ENCODE peak calls at places on chromosomes 7 and 10, in five cellular contexts. One of them, this sample, is unnamed.
A peak's percentile ranks its signal among the peaks of the same experiment; 100 is the strongest.

GRCh38 chr7:5484921-5485320 is 61.3 kb upstream of the TNRC18 start:
- DNase-seq in Peyer's patch: no peak
- DNase-seq in spleen: no peak
- DNase-seq in testis: no peak
- DNase-seq in suprapubic skin: no peak
- DNase-seq in this sample: no peak

GRCh38 chr10:124285587-124286527 is 132.9 kb downstream of the OAT start:
- DNase-seq in Peyer's patch: peak; percentile 24
- DNase-seq in spleen: peak; percentile 58
- DNase-seq in testis: no peak
- DNase-seq in suprapubic skin: peak; percentile 34
- DNase-seq in this sample: no peak

GRCh38 chr10:124665091-124665490 is 79.1 kb downstream of the FAM53B start:
- DNase-seq in Peyer's patch: no peak
- DNase-seq in spleen: no peak
- DNase-seq in testis: no peak
- DNase-seq in suprapubic skin: no peak
- DNase-seq in this sample: no peak

GRCh38 chr7:33959676-33960075 is 54.3 kb downstream of the BMPER start:
- DNase-seq in Peyer's patch: no peak
- DNase-seq in spleen: no peak
- DNase-seq in testis: no peak
- DNase-seq in suprapubic skin: no peak
- DNase-seq in this sample: no peak

GRCh38 chr7:138328215-138328614 is 131.8 kb upstream of the TRIM24 start:
- DNase-seq in Peyer's patch: no peak
- DNase-seq in spleen: no peak
- DNase-seq in testis: peak; percentile 19
- DNase-seq in suprapubic skin: no peak
- DNase-seq in this sample: no peak

GRCh38 chr7:135326636-135327280 is 93.1 kb downstream of the STRA8 start:
- DNase-seq in Peyer's patch: no peak
- DNase-seq in spleen: no peak
- DNase-seq in testis: no peak
- DNase-seq in suprapubic skin: peak; percentile 35
- DNase-seq in this sample: no peak

GRCh38 chr10:71812016-71812912 is 38.8 kb downstream of the PSAP start:
- DNase-seq in Peyer's patch: peak; percentile 90
- DNase-seq in spleen: peak; percentile 96
- DNase-seq in testis: peak; percentile 55
- DNase-seq in suprapubic skin: no peak
- DNase-seq in this sample: peak; percentile 22

GRCh38 chr7:28017372-28017771 is 163.2 kb downstream of the JAZF1 start:
- DNase-seq in Peyer's patch: no peak
- DNase-seq in spleen: no peak
- DNase-seq in testis: no peak
- DNase-seq in suprapubic skin: no peak
- DNase-seq in this sample: no peak

GRCh38 chr7:75534727-75535307 is 42.7 kb downstream of the SPDYE5 start:
- DNase-seq in Peyer's patch: no peak
- DNase-seq in spleen: no peak
- DNase-seq in testis: no peak
- DNase-seq in suprapubic skin: no peak
- DNase-seq in this sample: no peak

GRCh38 chr7:18087687-18088078 is 60.0 kb upstream of the PRPS1L1 start:
- DNase-seq in Peyer's patch: no peak
- DNase-seq in spleen: no peak
- DNase-seq in testis: no peak
- DNase-seq in suprapubic skin: no peak
- DNase-seq in this sample: no peak

GRCh38 chr10:6065406-6065805 is 3.2 kb upstream of the IL2RA start:
- DNase-seq in Peyer's patch: peak; percentile 26
- DNase-seq in spleen: no peak
- DNase-seq in testis: no peak
- DNase-seq in suprapubic skin: peak; percentile 45
- DNase-seq in this sample: no peak

GRCh38 chr7:79664884-79665676 is 211.6 kb upstream of the MAGI2 start:
- DNase-seq in Peyer's patch: no peak
- DNase-seq in spleen: no peak
- DNase-seq in testis: no peak
- DNase-seq in suprapubic skin: no peak
- DNase-seq in this sample: no peak

GRCh38 chr7:71787513-71787912 is 624.6 kb downstream of the CALN1 start:
- DNase-seq in Peyer's patch: no peak
- DNase-seq in spleen: no peak
- DNase-seq in testis: no peak
- DNase-seq in suprapubic skin: no peak
- DNase-seq in this sample: no peak

GRCh38 chr10:103849880-103850571 is 5.3 kb downstream of the SH3PXD2A start:
- DNase-seq in Peyer's patch: no peak
- DNase-seq in spleen: no peak
- DNase-seq in testis: no peak
- DNase-seq in suprapubic skin: peak; percentile 79
- DNase-seq in this sample: no peak

GRCh38 chr10:103852856-103853255 is 2.5 kb downstream of the SH3PXD2A start:
- DNase-seq in Peyer's patch: no peak
- DNase-seq in spleen: no peak
- DNase-seq in testis: no peak
- DNase-seq in suprapubic skin: no peak
- DNase-seq in this sample: no peak

GRCh38 chr10:103850572-103850895 is 4.8 kb downstream of the SH3PXD2A start:
- DNase-seq in Peyer's patch: no peak
- DNase-seq in spleen: no peak
- DNase-seq in testis: peak; percentile 44
- DNase-seq in suprapubic skin: peak; percentile 68
- DNase-seq in this sample: no peak

GRCh38 chr10:103852189-103852711 is 3.1 kb downstream of the SH3PXD2A start:
- DNase-seq in Peyer's patch: no peak
- DNase-seq in spleen: no peak
- DNase-seq in testis: peak; percentile 48
- DNase-seq in suprapubic skin: peak; percentile 82
- DNase-seq in this sample: no peak

DNA sequence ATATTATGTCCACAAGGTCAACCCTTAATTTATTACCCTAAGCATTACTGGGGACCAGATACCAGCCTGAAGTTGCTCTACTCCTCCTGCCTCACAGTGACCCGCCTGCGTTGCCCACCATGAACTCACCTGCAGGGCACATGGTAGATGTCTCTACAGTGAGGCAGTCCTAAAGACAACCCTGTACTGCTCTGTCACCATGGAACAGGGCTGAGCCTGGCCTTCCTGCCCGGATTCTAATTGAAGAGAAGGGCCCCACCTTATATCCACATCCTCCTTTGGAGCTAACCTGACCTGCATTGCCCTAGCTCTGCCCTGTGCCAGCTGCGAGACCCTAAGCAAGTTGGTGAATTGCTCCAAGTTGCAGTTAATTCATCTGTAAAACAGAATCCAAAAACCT is 4.1 kb downstream of the SH3PXD2A start:
- DNase-seq in Peyer's patch: no peak
- DNase-seq in spleen: no peak
- DNase-seq in testis: no peak
- DNase-seq in suprapubic skin: peak; percentile 60
- DNase-seq in this sample: no peak
- H3K27ac ChIP-seq in Peyer's patch: peak overlapping the region; percentile 76
- H3K27ac ChIP-seq in spleen: peak overlapping the region; percentile 43
- H3K27ac ChIP-seq in testis: no peak overlapping the region
- H3K27ac ChIP-seq in suprapubic skin: no peak overlapping the region
- H3K27ac ChIP-seq in this sample: no peak overlapping the region

DNA sequence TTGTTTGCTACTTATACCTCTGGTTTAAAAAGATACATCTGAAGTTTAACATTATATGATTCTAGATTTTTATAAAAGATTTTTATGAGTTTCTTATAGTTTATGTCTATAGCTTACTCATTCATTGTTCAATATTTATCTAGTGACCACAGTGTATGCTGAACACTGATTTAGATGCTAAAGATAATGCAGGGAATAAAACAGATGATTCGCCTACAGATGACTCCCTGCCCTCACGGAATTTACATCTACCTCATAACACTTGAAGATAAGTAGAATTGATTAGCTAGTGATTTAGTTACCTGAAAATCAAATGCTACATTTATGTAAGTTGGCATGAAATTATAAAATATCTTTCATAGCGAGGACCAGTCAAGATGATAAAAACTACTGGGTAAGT is 105.8 kb downstream of the HIPK2 start:
- DNase-seq in Peyer's patch: no peak
- DNase-seq in spleen: no peak
- DNase-seq in testis: no peak
- DNase-seq in suprapubic skin: no peak
- DNase-seq in this sample: no peak
- H3K27ac ChIP-seq in Peyer's patch: no peak overlapping the region
- H3K27ac ChIP-seq in spleen: no peak overlapping the region
- H3K27ac ChIP-seq in testis: no peak overlapping the region
- H3K27ac ChIP-seq in suprapubic skin: no peak overlapping the region
- H3K27ac ChIP-seq in this sample: no peak overlapping the region

GRCh38 chr10:127119901-127120300 is 76.5 kb downstream of the INSYN2A start:
- DNase-seq in Peyer's patch: no peak
- DNase-seq in spleen: no peak
- DNase-seq in testis: no peak
- DNase-seq in suprapubic skin: no peak
- DNase-seq in this sample: no peak
- H3K27ac ChIP-seq in Peyer's patch: no peak overlapping the region
- H3K27ac ChIP-seq in spleen: no peak overlapping the region
- H3K27ac ChIP-seq in testis: no peak overlapping the region
- H3K27ac ChIP-seq in suprapubic skin: no peak overlapping the region
- H3K27ac ChIP-seq in this sample: no peak overlapping the region

GRCh38 chr7:78175330-78175729 is 376.8 kb downstream of the PHTF2 start:
- DNase-seq in Peyer's patch: no peak
- DNase-seq in spleen: no peak
- DNase-seq in testis: no peak
- DNase-seq in suprapubic skin: no peak
- DNase-seq in this sample: no peak

GRCh38 chr7:78169992-78170391 is 371.4 kb downstream of the PHTF2 start:
- DNase-seq in Peyer's patch: no peak
- DNase-seq in spleen: no peak
- DNase-seq in testis: no peak
- DNase-seq in suprapubic skin: no peak
- DNase-seq in this sample: no peak

GRCh38 chr7:78171398-78171797 is 372.8 kb downstream of the PHTF2 start:
- DNase-seq in Peyer's patch: no peak
- DNase-seq in spleen: no peak
- DNase-seq in testis: no peak
- DNase-seq in suprapubic skin: no peak
- DNase-seq in this sample: no peak

GRCh38 chr7:78173192-78173591 is 374.6 kb downstream of the PHTF2 start:
- DNase-seq in Peyer's patch: no peak
- DNase-seq in spleen: no peak
- DNase-seq in testis: no peak
- DNase-seq in suprapubic skin: no peak
- DNase-seq in this sample: no peak

DNA sequence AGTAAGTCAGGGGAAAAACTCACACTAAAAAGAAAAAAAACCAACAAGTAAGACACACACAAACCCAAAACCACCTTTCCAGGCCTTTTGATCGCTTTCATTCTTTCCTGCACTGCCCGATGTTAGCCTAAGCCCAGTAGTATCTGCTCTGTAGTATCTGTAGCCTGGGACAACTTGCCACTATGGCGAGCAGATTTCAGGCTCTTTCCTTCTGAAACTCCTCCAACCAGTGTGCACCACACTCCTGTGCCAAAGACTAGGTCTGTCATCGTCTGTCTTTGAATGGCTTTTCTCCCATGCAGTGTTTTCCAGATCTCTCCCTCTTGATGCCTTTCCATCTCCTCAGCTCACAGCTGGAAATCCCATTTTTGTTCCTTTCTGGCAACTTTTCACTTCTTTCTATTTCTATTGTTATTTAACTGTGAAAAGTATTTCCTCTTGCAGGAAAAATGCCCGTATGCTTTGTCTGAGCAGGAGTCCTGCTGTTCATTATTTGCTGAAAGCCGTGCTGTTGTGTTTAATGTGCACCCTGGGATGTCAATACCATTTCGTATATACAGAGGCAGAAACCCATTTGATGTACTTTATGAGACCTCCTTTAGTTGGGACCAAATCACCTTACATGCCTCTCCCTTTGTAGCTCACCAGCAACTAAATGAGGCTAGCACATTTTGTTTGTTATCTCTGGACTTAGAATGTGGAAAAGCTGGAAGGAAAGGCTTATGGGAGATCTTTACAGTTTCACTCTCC is 373.7 kb downstream of the PHTF2 start:
- DNase-seq in Peyer's patch: no peak
- DNase-seq in spleen: no peak
- DNase-seq in testis: no peak
- DNase-seq in suprapubic skin: no peak
- DNase-seq in this sample: no peak
- H3K27ac ChIP-seq in Peyer's patch: no peak overlapping the region
- H3K27ac ChIP-seq in spleen: no peak overlapping the region
- H3K27ac ChIP-seq in testis: no peak overlapping the region
- H3K27ac ChIP-seq in suprapubic skin: no peak overlapping the region
- H3K27ac ChIP-seq in this sample: peak overlapping the region; percentile 68

DNA sequence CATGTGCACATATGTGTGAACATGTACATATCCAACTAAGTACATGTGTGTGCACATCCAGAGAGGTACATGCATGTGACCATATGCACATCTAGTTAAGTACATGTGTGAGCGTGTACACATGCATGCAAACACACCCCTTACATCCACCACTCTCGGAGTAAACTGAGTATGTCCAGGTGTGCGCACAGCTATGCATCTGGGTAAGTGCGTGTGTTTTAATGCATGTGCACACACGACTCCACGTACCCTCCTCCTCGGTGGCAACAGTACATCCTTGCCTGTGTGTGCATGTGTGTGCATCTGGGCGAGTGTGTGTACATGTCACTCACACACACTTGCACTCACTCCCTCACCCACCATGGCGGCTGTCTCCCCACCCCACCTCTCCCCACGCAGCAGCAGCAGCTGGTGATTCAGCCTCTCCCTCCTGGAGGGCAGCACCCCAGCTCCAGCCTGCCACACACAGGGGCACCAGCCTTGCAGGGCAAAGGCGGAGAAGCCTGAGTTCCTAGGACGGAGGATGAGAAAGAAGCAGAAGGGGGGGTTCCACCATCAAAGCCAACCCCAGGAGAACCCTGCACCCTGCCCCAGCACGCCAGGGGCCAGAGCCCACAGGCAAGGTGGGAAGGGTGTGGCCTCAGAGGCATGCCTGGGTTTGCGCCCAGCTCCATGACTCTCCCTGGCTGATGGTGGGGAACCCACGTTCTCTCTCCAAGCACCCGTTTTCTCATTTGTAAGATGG is 27.8 kb upstream of the DNAAF5 start:
- DNase-seq in Peyer's patch: no peak
- DNase-seq in spleen: peak; percentile 49
- DNase-seq in testis: no peak
- DNase-seq in suprapubic skin: no peak
- DNase-seq in this sample: no peak
- H3K27ac ChIP-seq in Peyer's patch: no peak overlapping the region
- H3K27ac ChIP-seq in spleen: peak overlapping the region; percentile 73
- H3K27ac ChIP-seq in testis: no peak overlapping the region
- H3K27ac ChIP-seq in suprapubic skin: no peak overlapping the region
- H3K27ac ChIP-seq in this sample: no peak overlapping the region